ENCODE peak calls at places on chromosomes 16 and 17, in five cellular contexts. O, M, R, V and H are unnamed samples.

GRCh38 chr16:75267631-75268264 is 16.3 kb upstream of the BCAR1 start:
- DNase-seq in M (no peak), R (no peak), V (no peak), O (no peak), H (peak)

GRCh38 chr17:15106540-15106939 is 158.6 kb downstream of the PMP22 start:
- DNase-seq in M (no peak), R (no peak), V (no peak), O (no peak), H (no peak)

GRCh38 chr16:49213594-49213993 is 68.0 kb downstream of the CBLN1 start:
- DNase-seq in O (peak), V (no peak), R (peak), M (no peak), H (no peak)

GRCh38 chr16:12371497-12371896 is 395.0 kb downstream of the SNX29 start:
- DNase-seq in R (no peak), O (no peak), M (no peak), V (no peak), H (no peak)

GRCh38 chr16:89471225-89471624 is 19.1 kb downstream of the ANKRD11 start:
- DNase-seq in M (no peak), R (no peak), V (no peak), O (no peak), H (no peak)

GRCh38 chr17:64152428-64153125 is 22.6 kb upstream of the ERN1 start:
- DNase-seq in O (no peak), V (no peak), M (no peak), R (no peak), H (no peak)

GRCh38 chr17:76141212-76142043 is at the start of gene FOXJ1:
- DNase-seq in M (peak), V (peak), R (peak), O (peak), H (peak)

GRCh38 chr17:80866050-80866793 is 125.4 kb upstream of the CHMP6 start:
- DNase-seq in M (peak), R (peak), V (peak), O (no peak), H (peak)

GRCh38 chr16:74304835-74305176 is 8.2 kb downstream of the PSMD7 start:
- DNase-seq in V (no peak), R (no peak), O (no peak), M (no peak), H (no peak)

DNA sequence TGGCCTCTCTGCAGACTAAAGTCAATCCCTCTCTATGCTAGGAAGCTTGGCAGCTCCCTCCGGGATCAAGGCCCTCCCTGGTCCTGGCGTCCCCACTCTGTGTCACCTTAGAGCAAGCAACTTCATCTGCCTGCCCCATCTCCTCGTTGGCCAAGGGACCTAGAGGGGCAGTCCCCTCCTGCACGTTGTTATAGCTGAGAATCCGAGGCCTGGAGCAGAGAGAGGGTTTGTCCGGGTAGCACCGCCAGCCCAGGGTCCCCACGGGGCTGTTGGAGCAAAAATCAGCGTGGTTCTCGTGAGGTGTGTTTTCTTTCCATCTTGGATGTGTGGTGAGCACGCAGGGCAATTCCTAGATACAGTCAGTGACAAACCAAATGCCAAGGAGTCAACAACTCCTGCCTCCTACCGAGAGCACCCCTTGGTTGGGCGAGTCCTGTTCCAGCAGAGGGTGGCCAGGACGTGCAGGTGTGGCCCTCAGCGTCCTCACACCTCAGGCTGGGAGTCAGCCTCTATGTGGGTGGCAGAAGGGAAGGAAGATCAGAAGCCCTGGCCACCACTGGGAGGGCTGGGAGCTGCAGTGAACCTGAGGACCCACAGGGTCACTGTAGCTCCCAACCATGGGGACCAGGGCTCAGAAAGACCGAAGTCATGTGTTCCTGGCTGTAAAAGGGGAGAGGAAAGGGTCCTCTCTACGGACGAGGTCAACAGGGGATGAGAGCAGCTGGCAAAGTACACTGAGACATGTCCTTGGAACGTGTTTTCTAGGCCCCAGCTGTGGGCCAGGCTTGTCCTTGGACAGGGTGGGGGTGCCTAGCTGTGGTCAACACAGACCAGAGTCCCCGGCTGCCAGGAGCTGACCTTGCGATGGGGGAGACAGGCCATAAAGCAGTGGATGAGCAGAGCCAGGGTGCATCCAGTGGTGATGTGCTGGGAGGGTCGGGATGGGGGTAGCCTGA is 85.6 kb upstream of the CIBAR2 start:
- DNase-seq in V (no peak), R (no peak), O (no peak), M (no peak), H (peak)
- TF ChIP-seq SUZ12 in V (no peak), R (no peak), O (no peak), M (no peak), H (no peak)

GRCh38 chr17:28402844-28403243 is 3.2 kb downstream of the SLC46A1 start:
- DNase-seq in R (no peak), O (no peak), M (no peak), V (no peak), H (no peak)
- TF ChIP-seq SUZ12 in R (no peak), O (no peak), M (no peak), V (no peak), H (no peak)

GRCh38 chr17:56786989-56787482 is 46.7 kb downstream of the C17orf67 start:
- DNase-seq in O (no peak), V (peak), M (no peak), R (no peak), H (peak)
- TF ChIP-seq SUZ12 in O (no peak), V (no peak), M (no peak), R (no peak), H (no peak)

DNA sequence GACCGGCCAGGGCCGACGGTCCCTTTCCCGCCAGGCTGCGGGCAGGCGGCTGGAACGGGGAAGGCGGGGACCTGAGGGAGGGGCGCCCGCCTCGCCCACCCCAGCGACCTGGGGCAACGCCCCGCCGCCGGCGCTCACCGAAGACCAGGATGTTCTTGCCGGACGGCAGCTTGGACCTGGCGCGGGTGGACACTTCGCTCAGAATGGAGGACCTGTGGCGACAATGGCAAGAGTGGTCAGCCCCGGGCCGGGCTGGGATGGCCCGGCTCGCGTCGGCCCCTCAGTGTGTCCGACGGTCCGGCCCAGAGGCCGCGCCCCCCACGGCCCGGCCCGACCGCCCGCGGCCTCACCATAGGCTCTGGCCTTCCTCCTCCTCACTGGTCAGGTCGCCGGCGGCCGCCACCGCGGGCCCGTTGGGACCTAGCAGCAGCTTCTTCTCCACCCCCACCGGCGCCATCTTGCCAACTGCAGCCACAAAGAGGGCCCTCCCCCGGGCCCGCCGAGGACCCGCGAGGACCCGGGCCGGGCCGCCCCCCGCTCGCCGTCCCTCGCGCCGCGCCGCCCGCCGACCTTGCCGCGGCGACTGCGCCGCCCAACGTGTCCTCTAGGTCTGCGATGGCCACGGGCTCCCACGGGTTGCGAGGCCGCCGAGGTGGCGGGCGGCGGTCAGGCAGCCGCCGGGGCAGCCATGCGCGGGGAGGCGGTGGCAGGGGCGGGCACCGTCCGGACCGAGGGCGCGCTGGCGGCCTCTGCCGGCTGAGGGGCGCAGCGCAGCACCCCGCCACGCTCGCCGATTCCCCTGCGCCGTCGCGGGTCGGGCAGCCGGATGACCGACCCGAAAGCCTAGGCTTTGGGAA is at the start of gene DYNC1LI2:
- DNase-seq in M (peak), V (no peak), O (no peak), R (peak), H (peak)
- TF ChIP-seq SUZ12 in M (no peak), V (no peak), O (no peak), R (no peak), H (no peak)